ENCODE peak calls at places on chromosomes 11 and 22, in eight cellular contexts. X is lung, F is fibroblast of the aortic adventitia, I is esophagus muscularis mucosa, J is astrocyte of the spinal cord, N is brain microvascular endothelial cell, S is heart left ventricle, M is kidney epithelial cell. R is an unnamed sample.

GRCh38 chr11:128421577-128421976 is 165.8 kb downstream of the ETS1 start:
- DNase-seq in X (no peak), J (peak), N (peak), I (no peak), S (no peak), F (peak), M (no peak), R (peak)

GRCh38 chr22:36934153-36934939 is 20.9 kb downstream of the CSF2RB start:
- DNase-seq in M (no peak), X (no peak), S (no peak), F (no peak), I (no peak), N (no peak), J (no peak), R (no peak)

GRCh38 chr11:40388097-40388818 is 1071.2 kb downstream of the LRRC4C start:
- DNase-seq in I (no peak), N (no peak), J (peak), S (no peak), F (peak), X (no peak), M (peak), R (peak)

GRCh38 chr11:118882489-118882888 is 1.2 kb upstream of the CXCR5 start:
- DNase-seq in F (no peak), J (no peak), X (no peak), M (no peak), N (no peak), I (no peak), S (no peak), R (peak)

GRCh38 chr22:23079240-23079768 is 9.0 kb downstream of the GNAZ start:
- DNase-seq in M (no peak), F (no peak), X (no peak), J (no peak), S (no peak), N (no peak), I (no peak), R (no peak)

GRCh38 chr11:9562716-9563115 is 10.8 kb upstream of the WEE1 start:
- DNase-seq in N (no peak), I (no peak), M (no peak), F (no peak), J (no peak), X (no peak), S (no peak), R (no peak)

GRCh38 chr22:29030618-29031235 is 30.9 kb downstream of the C22orf31 start:
- DNase-seq in F (peak), S (peak), J (peak), M (peak), I (no peak), X (peak), N (peak), R (peak)

GRCh38 chr22:41541484-41541883 is 2.8 kb downstream of the POLR3H start:
- DNase-seq in F (no peak), S (no peak), I (no peak), X (no peak), N (no peak), J (no peak), M (no peak), R (no peak)

GRCh38 chr11:11036185-11037161 is 178.6 kb upstream of the ZBED5 start:
- DNase-seq in X (no peak), N (peak), J (peak), F (peak), S (peak), M (peak), I (no peak), R (peak)

GRCh38 chr11:129639300-129639699 is 176.3 kb upstream of the TMEM45B start:
- DNase-seq in N (peak), X (no peak), S (no peak), I (no peak), F (peak), M (peak), J (peak), R (peak)

GRCh38 chr22:35970601-35971417 is 57.8 kb downstream of the RBFOX2 start:
- DNase-seq in F (no peak), X (no peak), I (no peak), S (no peak), M (no peak), J (no peak), N (no peak), R (no peak)

GRCh38 chr11:69460540-69461257 is 20.8 kb upstream of the LINC01488 start:
- DNase-seq in M (no peak), F (peak), S (no peak), X (no peak), I (no peak), N (peak), J (peak), R (peak)

GRCh38 chr11:84476581-84476980 is 1150.6 kb downstream of the DLG2 start:
- DNase-seq in X (no peak), I (no peak), F (peak), M (no peak), S (no peak), N (peak), J (peak), R (peak)

GRCh38 chr11:118895093-118896039 is 11.7 kb downstream of the CXCR5 start:
- DNase-seq in M (no peak), J (no peak), F (no peak), S (no peak), N (no peak), X (no peak), I (no peak), R (no peak)

GRCh38 chr11:47003180-47003877 is 66.8 kb downstream of the CSTPP1 start:
- DNase-seq in I (no peak), F (no peak), M (no peak), N (no peak), X (no peak), J (no peak), S (peak), R (peak)

GRCh38 chr11:36490026-36490806 is 19.9 kb downstream of the TRAF6 start:
- DNase-seq in F (no peak), M (no peak), N (no peak), X (no peak), S (no peak), I (no peak), J (no peak), R (no peak)

GRCh38 chr11:103055174-103055890 is 36.6 kb downstream of the DCUN1D5 start:
- DNase-seq in X (no peak), N (peak), S (no peak), I (no peak), J (peak), M (peak), F (peak), R (peak)

GRCh38 chr22:38474003-38474607 is 6.2 kb downstream of the KDELR3 start:
- DNase-seq in S (no peak), I (no peak), F (no peak), M (no peak), J (no peak), X (no peak), N (no peak), R (no peak)

GRCh38 chr11:32435947-32436750 is 810 bp upstream of the WT1 start:
- DNase-seq in F (peak), N (no peak), J (no peak), X (no peak), M (no peak), S (peak), I (no peak), R (no peak)

GRCh38 chr11:72144807-72145565 is 9.5 kb downstream of the FOLR3 start:
- DNase-seq in I (no peak), X (no peak), N (peak), F (peak), S (no peak), M (peak), J (peak), R (peak)

GRCh38 chr22:20804650-20805049 is 30.7 kb downstream of the SERPIND1 start:
- DNase-seq in N (no peak), F (no peak), S (no peak), X (no peak), M (no peak), J (no peak), I (no peak), R (no peak)

GRCh38 chr11:8312966-8313365 is 49.3 kb upstream of the LMO1 start:
- DNase-seq in N (no peak), I (no peak), S (no peak), F (no peak), M (no peak), X (no peak), J (no peak), R (no peak)

GRCh38 chr22:37485006-37485713 is 1.0 kb downstream of the MFNG start:
- DNase-seq in S (peak), F (no peak), N (no peak), J (no peak), X (no peak), M (no peak), I (no peak), R (no peak)

GRCh38 chr11:31995525-31996123 is 95.2 kb upstream of the RCN1 start:
- DNase-seq in F (peak), J (peak), S (no peak), N (no peak), M (no peak), X (no peak), I (no peak), R (peak)

GRCh38 chr11:57513446-57513795 is 2.1 kb downstream of the SLC43A1 start:
- DNase-seq in M (no peak), I (no peak), F (no peak), N (no peak), J (no peak), X (no peak), S (no peak), R (no peak)

GRCh38 chr11:17933710-17934109 is 79.1 kb downstream of the SERGEF start:
- DNase-seq in N (no peak), I (no peak), X (no peak), M (no peak), J (no peak), S (no peak), F (no peak), R (no peak)

GRCh38 chr22:46618104-46618647 is 2.0 kb upstream of the GRAMD4 start:
- DNase-seq in I (no peak), X (no peak), J (no peak), M (no peak), S (no peak), N (no peak), F (no peak), R (no peak)

GRCh38 chr11:70470127-70470526 is 71.8 kb downstream of the CTTN start:
- DNase-seq in S (no peak), N (no peak), F (peak), I (no peak), M (no peak), J (peak), X (no peak), R (peak)

GRCh38 chr11:32333335-32333991 is 101.9 kb downstream of the WT1 start:
- DNase-seq in M (no peak), I (no peak), S (peak), X (peak), N (peak), F (peak), J (peak), R (peak)

GRCh38 chr11:69218946-69219720 is 63.4 kb downstream of the SMIM38 start:
- DNase-seq in M (no peak), I (no peak), X (no peak), N (no peak), F (no peak), J (no peak), S (peak), R (no peak)

DNA sequence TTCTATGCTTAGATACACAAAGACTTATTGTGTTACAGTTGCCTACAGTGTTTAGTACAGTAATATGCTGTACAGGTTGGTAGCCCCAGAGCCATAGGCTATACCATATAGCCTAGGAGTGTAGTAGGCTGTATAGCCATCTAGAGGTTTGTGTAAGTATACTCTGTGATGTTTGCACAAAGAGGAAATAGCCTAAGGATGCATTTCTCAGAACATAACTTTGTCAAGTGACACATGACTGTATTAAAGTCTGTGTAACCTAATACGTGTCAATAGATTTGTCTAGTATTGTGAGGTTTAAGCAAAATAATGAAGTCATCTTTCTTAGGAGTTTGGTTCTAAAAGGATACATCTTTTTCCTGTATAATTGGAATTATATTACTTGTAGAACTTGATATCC is 5.5 kb downstream of the ZC3H12C start:
- DNase-seq in J (no peak), S (no peak), M (no peak), X (no peak), F (no peak), N (no peak), I (no peak), R (no peak)
- TF ChIP-seq CTCF in J (no peak), S (no peak), M (no peak), X (no peak), F (no peak), N (no peak), I (no peak), R (no peak)

GRCh38 chr11:113802621-113803020 is 23.0 kb downstream of the CLDN25 start:
- DNase-seq in X (no peak), J (no peak), N (no peak), I (no peak), S (no peak), M (no peak), F (no peak), R (no peak)

GRCh38 chr11:113805640-113806039 is 26.0 kb downstream of the CLDN25 start:
- DNase-seq in X (no peak), S (no peak), I (no peak), F (no peak), M (no peak), J (no peak), N (no peak), R (no peak)

GRCh38 chr11:113806403-113806802 is 26.8 kb downstream of the CLDN25 start:
- DNase-seq in F (peak), M (no peak), J (no peak), I (no peak), N (peak), S (no peak), X (no peak), R (peak)
- TF ChIP-seq CTCF in F (peak), M (peak), J (peak), I (no peak), N (peak), S (peak), X (no peak), R (peak)

GRCh38 chr11:19936461-19936860 is 223.8 kb downstream of the DBX1 start:
- DNase-seq in S (no peak), M (no peak), I (no peak), N (no peak), J (no peak), X (no peak), F (no peak), R (no peak)

GRCh38 chr11:19933132-19933735 is 220.6 kb downstream of the NAV2 start:
- DNase-seq in S (no peak), M (no peak), N (no peak), I (no peak), J (no peak), F (no peak), X (no peak), R (no peak)

GRCh38 chr11:19935507-19935906 is 222.9 kb downstream of the NAV2 start:
- DNase-seq in N (peak), J (peak), F (peak), M (no peak), S (no peak), X (no peak), I (no peak), R (peak)

GRCh38 chr11:19933801-19934488 is 221.3 kb downstream of the NAV2 start:
- DNase-seq in I (no peak), J (no peak), F (no peak), S (no peak), X (no peak), N (no peak), M (no peak), R (no peak)

DNA sequence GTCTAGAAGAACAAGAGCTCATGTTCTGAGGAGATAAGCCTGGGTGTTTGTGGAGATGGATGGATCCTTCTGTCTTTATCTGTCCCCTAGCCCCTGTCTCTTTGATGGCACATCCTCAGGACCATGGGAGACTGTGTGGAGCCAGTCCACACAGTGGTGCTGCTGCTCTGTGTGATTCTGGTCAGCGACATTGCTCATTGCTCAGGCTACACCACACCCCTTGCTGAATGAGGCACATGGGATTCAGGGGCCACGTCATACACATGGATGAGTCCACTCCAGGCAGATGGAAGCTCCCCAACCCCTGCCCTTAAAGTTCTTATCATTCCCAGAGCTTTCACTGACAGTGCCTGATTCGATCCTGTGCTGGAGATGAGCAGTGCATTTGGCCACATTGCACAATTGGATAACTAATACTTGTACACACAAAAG is 222.2 kb downstream of the NAV2 start:
- DNase-seq in N (peak), J (peak), F (peak), M (no peak), I (no peak), X (no peak), S (no peak), R (peak)
- TF ChIP-seq CTCF in N (peak), J (no peak), F (no peak), M (no peak), I (no peak), X (no peak), S (no peak), R (peak)

DNA sequence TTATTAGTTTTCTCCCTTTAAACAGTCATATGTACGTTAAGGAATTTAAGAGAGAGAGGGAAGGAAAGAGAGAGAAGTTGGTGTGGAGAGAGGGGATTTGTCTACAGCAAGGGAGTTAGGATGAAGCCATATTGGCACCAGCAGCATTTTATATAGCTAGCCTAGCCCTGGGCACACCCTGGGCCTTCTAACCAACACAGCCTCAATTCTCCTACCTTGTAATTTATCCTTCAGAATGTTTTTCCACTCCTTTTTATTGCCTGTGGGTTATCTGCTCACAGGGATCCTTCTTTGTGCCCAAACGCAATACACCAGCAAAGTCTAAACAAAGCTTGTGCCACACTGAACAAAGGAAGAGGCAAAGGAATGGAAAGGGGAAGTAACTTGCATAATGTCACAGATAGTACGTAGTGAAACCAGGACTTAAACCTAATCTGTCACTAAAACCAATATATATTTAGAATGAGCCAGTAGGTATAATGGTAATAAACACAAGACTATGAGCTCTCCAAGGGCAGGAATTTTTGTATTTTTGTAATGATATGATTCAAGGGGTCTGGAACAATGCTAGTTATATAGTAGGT is 613.8 kb upstream of the TENM4 start:
- DNase-seq in F (no peak), N (no peak), J (no peak), M (no peak), I (no peak), X (no peak), S (no peak), R (no peak)
- TF ChIP-seq CTCF in F (no peak), N (no peak), J (no peak), M (no peak), I (no peak), X (no peak), S (no peak), R (no peak)

GRCh38 chr11:111530091-111530490 is 10.4 kb upstream of the LAYN start:
- DNase-seq in M (no peak), F (peak), S (no peak), I (no peak), N (no peak), X (no peak), J (peak), R (peak)

GRCh38 chr11:111527279-111527678 is 12.7 kb downstream of the HOATZ start:
- DNase-seq in J (no peak), I (no peak), S (no peak), F (no peak), X (no peak), M (no peak), N (no peak), R (no peak)

GRCh38 chr11:111531156-111531555 is 9.4 kb upstream of the LAYN start:
- DNase-seq in S (no peak), J (peak), M (no peak), I (no peak), X (no peak), F (peak), N (no peak), R (no peak)

GRCh38 chr11:111526501-111526900 is 11.9 kb downstream of the HOATZ start:
- DNase-seq in S (no peak), I (no peak), N (peak), F (peak), X (no peak), M (peak), J (peak), R (peak)

GRCh38 chr11:111528557-111528956 is 12.0 kb upstream of the LAYN start:
- DNase-seq in M (no peak), S (no peak), I (no peak), X (no peak), J (no peak), N (no peak), F (peak), R (peak)
- TF ChIP-seq CTCF in M (peak), S (no peak), I (no peak), X (no peak), J (no peak), N (peak), F (no peak), R (no peak)

GRCh38 chr22:24954114-24954463 is 1.6 kb downstream of the KIAA1671 start:
- DNase-seq in J (no peak), M (no peak), N (no peak), I (no peak), X (no peak), F (peak), S (no peak), R (no peak)

GRCh38 chr22:24950272-24950902 is 2.1 kb upstream of the KIAA1671 start:
- DNase-seq in F (peak), J (no peak), M (no peak), N (peak), X (no peak), S (no peak), I (no peak), R (peak)

GRCh38 chr22:24953294-24954113 is 988 bp downstream of the KIAA1671 start:
- DNase-seq in F (no peak), N (no peak), X (peak), J (no peak), I (no peak), M (no peak), S (peak), R (no peak)

GRCh38 chr22:24952837-24953293 is 349 bp downstream of the KIAA1671 start:
- DNase-seq in F (peak), I (no peak), N (peak), J (peak), M (no peak), X (peak), S (peak), R (peak)

GRCh38 chr22:24951942-24952836 is at the start of gene KIAA1671:
- DNase-seq in I (no peak), N (peak), S (peak), M (no peak), X (peak), F (peak), J (peak), R (peak)
- TF ChIP-seq CTCF in I (peak), N (peak), S (peak), M (peak), X (peak), F (peak), J (peak), R (peak)

DNA sequence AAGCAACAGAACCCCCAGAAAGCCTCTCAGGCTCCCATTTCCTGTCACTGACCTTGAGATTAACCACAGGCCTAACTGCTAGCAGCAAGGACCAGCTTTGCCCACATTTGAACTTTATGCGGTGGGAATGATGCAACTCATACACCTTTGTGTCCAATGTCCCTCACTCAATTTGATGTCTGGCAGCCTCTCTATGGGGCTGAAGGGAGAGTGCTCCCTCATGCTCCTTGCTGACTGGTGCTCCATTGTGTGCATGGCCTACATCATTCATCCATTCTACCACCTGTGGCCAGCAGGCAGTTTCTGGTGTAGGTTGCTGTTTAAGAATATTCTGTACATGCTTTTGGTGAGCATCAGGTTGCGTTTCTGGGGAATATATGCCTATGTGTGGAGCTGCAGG is 31.9 kb downstream of the KCNQ1OT1 start:
- DNase-seq in I (peak), X (no peak), N (no peak), S (no peak), M (no peak), J (no peak), F (no peak), R (no peak)
- TF ChIP-seq CTCF in I (no peak), X (no peak), N (no peak), S (no peak), M (no peak), J (no peak), F (no peak), R (no peak)

GRCh38 chr11:73931039-73931645 is 19.7 kb upstream of the DNAJB13 start:
- DNase-seq in N (peak), F (peak), X (no peak), M (peak), J (peak), S (no peak), I (no peak), R (peak)
- TF ChIP-seq CTCF in N (peak), F (peak), X (no peak), M (peak), J (peak), S (no peak), I (no peak), R (peak)

GRCh38 chr11:19739872-19740271 is 27.2 kb downstream of the NAV2 start:
- DNase-seq in S (peak), N (no peak), I (no peak), X (no peak), F (no peak), J (peak), M (no peak), R (peak)
- TF ChIP-seq CTCF in S (no peak), N (peak), I (no peak), X (no peak), F (peak), J (peak), M (peak), R (peak)